ENCODE peak calls at places on chromosomes 13 and 19, in seven cellular contexts. I, H, A, V, D, Q and P are unnamed samples.

GRCh38 chr13:64871742-64872141 is 2358.4 kb downstream of the PCDH9 start:
- DNase-seq in I (no peak), H (no peak), A (no peak), V (no peak), D (no peak), Q (no peak), P (no peak)

GRCh38 chr19:11378319-11379189 is 4.1 kb downstream of the SWSAP1 start:
- DNase-seq in I (no peak), H (peak), A (peak), V (no peak), D (no peak), Q (no peak), P (peak)

GRCh38 chr19:410243-410781 is 1.4 kb upstream of the C2CD4C start:
- DNase-seq in I (no peak), H (no peak), A (no peak), V (no peak), D (no peak), Q (no peak), P (no peak)

GRCh38 chr19:49684251-49684982 is 5.0 kb upstream of the ADM5 start:
- DNase-seq in I (peak), H (no peak), A (no peak), V (no peak), D (no peak), Q (no peak), P (no peak)

GRCh38 chr13:112740502-112741131 is 50.8 kb downstream of the ATP11A start:
- DNase-seq in I (no peak), H (peak), A (no peak), V (no peak), D (no peak), Q (peak), P (no peak)

GRCh38 chr13:46521486-46521885 is 31.5 kb upstream of the LRCH1 start:
- DNase-seq in I (no peak), H (no peak), A (no peak), V (no peak), D (no peak), Q (no peak), P (no peak)

GRCh38 chr13:37947419-37948140 is 78.0 kb upstream of the TRPC4 start:
- DNase-seq in I (no peak), H (no peak), A (no peak), V (no peak), D (no peak), Q (no peak), P (no peak)

GRCh38 chr19:46056536-46056935 is 15.7 kb upstream of the IGFL4 start:
- DNase-seq in I (no peak), H (no peak), A (no peak), V (no peak), D (no peak), Q (no peak), P (no peak)

GRCh38 chr13:111882351-111882750 is 184.6 kb upstream of the SOX1 start:
- DNase-seq in I (peak), H (no peak), A (no peak), V (no peak), D (no peak), Q (no peak), P (no peak)

GRCh38 chr13:112098699-112099098 is 31.8 kb downstream of the SOX1 start:
- DNase-seq in I (no peak), H (no peak), A (no peak), V (no peak), D (no peak), Q (no peak), P (no peak)

GRCh38 chr19:50204811-50205675 is 1.6 kb downstream of the MYH14 start:
- DNase-seq in I (peak), H (no peak), A (no peak), V (peak), D (no peak), Q (no peak), P (no peak)

GRCh38 chr19:4730740-4731171 is 7.1 kb upstream of the DPP9 start:
- DNase-seq in I (no peak), H (no peak), A (no peak), V (no peak), D (peak), Q (no peak), P (no peak)

GRCh38 chr13:103839460-103839859 is 773.2 kb upstream of the SLC10A2 start:
- DNase-seq in I (no peak), H (no peak), A (no peak), V (no peak), D (no peak), Q (no peak), P (no peak)

GRCh38 chr19:44677019-44677809 is 5.9 kb downstream of the CEACAM19 start:
- DNase-seq in I (no peak), H (peak), A (peak), V (no peak), D (no peak), Q (no peak), P (no peak)

GRCh38 chr19:15378529-15379082 is 981 bp downstream of the AKAP8 start:
- DNase-seq in I (no peak), H (peak), A (no peak), V (no peak), D (peak), Q (no peak), P (no peak)

GRCh38 chr13:53105881-53106280 is 77.3 kb downstream of the OLFM4 start:
- DNase-seq in I (no peak), H (no peak), A (no peak), V (no peak), D (no peak), Q (no peak), P (no peak)

GRCh38 chr19:51351266-51351990 is 9.5 kb upstream of the VSIG10L start:
- DNase-seq in I (no peak), H (no peak), A (no peak), V (no peak), D (no peak), Q (no peak), P (no peak)

GRCh38 chr19:17389957-17390664 is 3.9 kb downstream of the CCDC194 start:
- DNase-seq in I (no peak), H (no peak), A (no peak), V (no peak), D (no peak), Q (no peak), P (no peak)

GRCh38 chr13:46354143-46355087 is 32.6 kb downstream of the RUBCNL start:
- DNase-seq in I (no peak), H (peak), A (peak), V (no peak), D (no peak), Q (peak), P (no peak)

GRCh38 chr13:76667551-76667950 is 218.7 kb downstream of the KCTD12 start:
- DNase-seq in I (no peak), H (peak), A (peak), V (no peak), D (no peak), Q (peak), P (no peak)

GRCh38 chr13:50229935-50230334 is 214.7 kb downstream of the KCNRG start:
- DNase-seq in I (no peak), H (no peak), A (no peak), V (no peak), D (no peak), Q (no peak), P (no peak)

GRCh38 chr19:51125421-51126075 is 842 bp downstream of the SIGLEC9 start:
- DNase-seq in I (no peak), H (no peak), A (no peak), V (no peak), D (peak), Q (no peak), P (no peak)

GRCh38 chr19:33500991-33501390 is 20.6 kb downstream of the PEPD start:
- DNase-seq in I (no peak), H (no peak), A (no peak), V (no peak), D (no peak), Q (no peak), P (no peak)

GRCh38 chr13:77779461-77780272 is 82.2 kb downstream of the SLAIN1 start:
- DNase-seq in I (no peak), H (peak), A (peak), V (no peak), D (no peak), Q (peak), P (no peak)

GRCh38 chr13:35787937-35788336 is 311.4 kb upstream of the MAB21L1 start:
- DNase-seq in I (no peak), H (peak), A (no peak), V (no peak), D (no peak), Q (no peak), P (no peak)

GRCh38 chr13:35793823-35794222 is 317.3 kb upstream of the MAB21L1 start:
- DNase-seq in I (no peak), H (peak), A (no peak), V (no peak), D (no peak), Q (no peak), P (no peak)

GRCh38 chr13:35785563-35786327 is 309.3 kb upstream of the MAB21L1 start:
- DNase-seq in I (no peak), H (no peak), A (no peak), V (no peak), D (no peak), Q (no peak), P (no peak)

GRCh38 chr13:35791191-35791902 is 314.9 kb upstream of the MAB21L1 start:
- DNase-seq in I (no peak), H (peak), A (no peak), V (no peak), D (no peak), Q (no peak), P (no peak)

DNA sequence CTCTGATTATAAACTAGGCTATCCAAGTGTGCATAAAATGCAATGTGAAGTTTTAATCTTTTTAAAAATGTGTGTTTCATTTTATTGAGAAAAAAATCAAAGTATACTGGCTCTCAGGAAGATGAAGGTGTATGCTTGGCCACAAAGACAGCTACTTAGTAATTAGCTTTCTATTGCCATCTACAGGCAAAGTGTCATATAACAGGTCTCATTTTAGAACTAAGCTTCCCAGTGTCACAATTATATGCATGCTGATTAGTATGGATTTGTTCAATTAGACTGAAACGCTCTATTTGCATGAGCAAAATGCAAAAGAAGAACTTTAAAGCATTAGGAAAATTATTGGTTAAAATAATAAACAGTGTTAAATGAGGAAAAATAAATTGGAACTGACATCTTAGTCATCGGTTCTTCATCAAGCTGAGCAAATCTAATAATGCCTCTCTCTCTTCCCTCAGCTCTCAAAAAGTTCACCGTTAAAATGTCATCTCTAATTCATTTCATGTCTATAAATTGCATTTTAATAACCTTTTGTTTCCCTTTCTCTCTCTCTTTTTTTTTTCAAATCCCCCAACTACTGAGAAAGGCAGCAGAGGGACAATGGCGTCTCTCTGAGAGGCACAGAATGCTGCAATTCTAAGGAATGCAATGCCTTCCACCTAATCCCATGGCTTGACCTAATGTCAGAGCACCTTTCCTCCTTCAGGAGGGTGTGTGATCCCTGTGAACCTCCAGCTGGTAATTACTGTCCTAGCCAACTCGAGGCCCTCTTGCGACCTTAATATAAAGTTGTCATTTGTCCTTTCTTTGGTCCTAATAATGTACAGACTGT is 313.1 kb upstream of the MAB21L1 start:
- DNase-seq in I (no peak), H (peak), A (no peak), V (no peak), D (no peak), Q (no peak), P (no peak)
- TF ChIP-seq CTCF in I (peak), H (peak), A (peak), V (peak), D (no peak), Q (peak), P (no peak)

DNA sequence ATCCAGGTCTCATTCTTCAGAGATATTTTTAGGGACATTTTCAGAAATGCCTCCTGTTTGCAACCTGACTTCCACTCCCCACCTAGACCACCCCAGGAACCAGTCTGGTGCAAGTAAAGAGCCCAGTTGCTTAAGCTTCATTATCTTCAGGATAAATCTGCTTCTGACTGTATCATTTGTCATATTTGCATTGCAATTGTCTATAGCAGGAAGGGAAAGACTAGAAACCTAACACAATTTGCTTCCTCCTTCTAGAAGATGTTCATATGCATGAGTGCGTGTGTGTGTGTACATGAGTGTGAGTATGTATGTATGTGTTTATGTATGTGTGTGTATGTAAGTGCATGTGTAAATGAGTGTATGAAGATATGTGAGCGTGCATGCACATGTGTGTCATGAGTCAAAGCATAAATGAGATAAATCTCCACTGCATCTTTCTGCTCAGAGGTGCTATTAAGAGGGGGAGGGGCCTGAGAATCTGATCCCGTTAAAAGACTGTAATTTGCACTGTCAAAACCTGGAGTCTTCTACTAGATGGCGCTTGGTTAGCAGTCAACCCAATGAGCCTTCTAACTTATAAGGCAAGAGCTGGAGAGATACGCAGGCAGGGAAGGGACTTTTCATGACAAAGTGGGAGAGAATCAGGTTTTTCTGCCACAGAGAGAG is 178.8 kb upstream of the KL start:
- DNase-seq in I (no peak), H (no peak), A (no peak), V (no peak), D (no peak), Q (no peak), P (no peak)
- TF ChIP-seq CTCF in I (no peak), H (no peak), A (no peak), V (no peak), D (no peak), Q (no peak), P (no peak)

DNA sequence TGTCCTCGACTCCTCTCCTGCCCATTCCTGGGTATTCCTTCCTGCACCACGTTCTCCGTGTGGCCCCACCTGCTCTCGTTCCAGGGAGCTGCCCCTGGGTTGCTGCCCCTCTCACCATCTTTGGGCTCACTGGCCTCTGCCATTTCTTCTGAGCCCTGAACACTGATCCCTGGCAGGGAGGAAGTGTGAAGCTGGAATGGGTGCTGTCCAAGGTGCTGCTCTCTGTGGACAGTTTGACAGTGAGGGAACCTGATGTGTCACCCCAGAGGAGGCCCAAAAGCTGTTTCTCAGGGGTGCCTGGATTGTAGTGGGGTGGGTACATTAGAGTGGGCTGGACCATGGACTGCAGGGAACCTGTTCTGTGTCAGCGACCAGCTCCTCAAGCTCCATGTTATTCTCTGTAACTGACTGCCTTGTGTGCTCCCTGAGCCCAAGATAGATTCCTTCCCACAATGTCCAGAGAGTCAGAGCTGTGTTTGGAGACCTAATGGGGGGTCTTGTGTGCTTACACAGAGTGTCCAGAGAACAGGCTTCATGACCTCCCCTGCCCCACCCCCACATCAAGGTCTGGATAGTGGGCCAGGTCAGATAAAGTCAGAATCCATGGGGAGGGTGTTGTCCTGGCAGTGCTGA is 7.2 kb upstream of the CEACAM8 start:
- DNase-seq in I (no peak), H (peak), A (no peak), V (no peak), D (no peak), Q (no peak), P (no peak)
- TF ChIP-seq CTCF in I (no peak), H (no peak), A (no peak), V (no peak), D (no peak), Q (no peak), P (no peak)

GRCh38 chr19:58400916-58401824 is 5.7 kb downstream of the RNF225 start:
- DNase-seq in I (peak), H (peak), A (peak), V (peak), D (peak), Q (peak), P (peak)
- TF ChIP-seq CTCF in I (no peak), H (no peak), A (no peak), V (no peak), D (no peak), Q (no peak), P (no peak)